ENCODE peak calls at places on chromosomes 3 and 15, in eight cellular contexts. B is endothelial cell of umbilical vein, D is HCT116, Z is GM12878, H is stomach, N is breast epithelium, U is transverse colon, C is spleen. R is an unnamed sample.

GRCh38 chr3:11306815-11307589 is 34.8 kb downstream of the ATG7 start:
- DNase-seq in U (no peak), N (no peak), C (no peak), H (no peak), D (no peak), Z (no peak), B (peak; percentile 71), R (no peak)

GRCh38 chr3:120848503-120848902 is 59.5 kb upstream of the STXBP5L start:
- DNase-seq in N (no peak), H (no peak), U (no peak), B (no peak), D (no peak), C (no peak), Z (no peak), R (no peak)

GRCh38 chr3:25471081-25471768 is 43.2 kb downstream of the RARB start:
- DNase-seq in U (no peak), C (no peak), D (no peak), B (peak; percentile 46), Z (no peak), N (no peak), H (no peak), R (no peak)

GRCh38 chr15:74988007-74988800 is 7.2 kb upstream of the SCAMP5 start:
- DNase-seq in H (peak; percentile 49), D (peak; percentile 41), Z (no peak), C (peak; percentile 71), N (no peak), U (peak; percentile 65), B (peak; percentile 53), R (no peak)

GRCh38 chr15:59952960-59953359 is 51.2 kb upstream of the FOXB1 start:
- DNase-seq in N (no peak), U (no peak), H (no peak), D (no peak), Z (no peak), C (no peak), B (no peak), R (no peak)

GRCh38 chr3:100709840-100710235 is 544 bp downstream of the TFG start:
- DNase-seq in B (no peak), Z (no peak), N (no peak), C (peak; percentile 90), H (no peak), D (no peak), U (peak; percentile 39), R (no peak)

GRCh38 chr15:95558916-95559315 is 771.6 kb upstream of the NR2F2 start:
- DNase-seq in C (no peak), B (no peak), H (no peak), N (no peak), Z (no peak), D (no peak), U (no peak), R (no peak)

GRCh38 chr3:44870375-44871061 is 3.9 kb upstream of the TGM4 start:
- DNase-seq in D (no peak), U (peak; percentile 60), C (no peak), B (no peak), H (peak; percentile 88), Z (no peak), N (no peak), R (no peak)

GRCh38 chr3:156478931-156479330 is 76.0 kb downstream of the SSR3 start:
- DNase-seq in N (no peak), D (no peak), U (no peak), C (no peak), Z (no peak), B (no peak), H (no peak), R (no peak)

GRCh38 chr15:92763459-92763858 is 107.9 kb upstream of the FAM174B start:
- DNase-seq in C (no peak), N (no peak), U (no peak), D (no peak), B (no peak), Z (no peak), H (no peak), R (no peak)

GRCh38 chr15:88897456-88898194 is 2.3 kb upstream of the HAPLN3 start:
- DNase-seq in N (peak; percentile 89), Z (no peak), H (peak; percentile 89), D (no peak), B (peak; percentile 84), U (peak; percentile 85), C (peak; percentile 94), R (no peak)

GRCh38 chr15:62896380-62896866 is 146.1 kb upstream of the TPM1 start:
- DNase-seq in C (no peak), D (peak; percentile 67), N (no peak), U (no peak), B (no peak), Z (no peak), H (no peak), R (no peak)

GRCh38 chr15:74725241-74725774 is at the start of gene CYP1A1:
- DNase-seq in C (no peak), U (peak; percentile 56), H (peak; percentile 61), Z (no peak), N (no peak), D (no peak), B (no peak), R (no peak)

GRCh38 chr15:32691316-32692032 is 26.3 kb upstream of the GREM1 start:
- DNase-seq in Z (no peak), H (no peak), B (no peak), N (no peak), U (no peak), D (no peak), C (no peak), R (no peak)

GRCh38 chr3:60461199-60461598 is 790.1 kb downstream of the FHIT start:
- DNase-seq in U (no peak), H (no peak), D (no peak), C (no peak), N (no peak), Z (no peak), B (no peak), R (no peak)

GRCh38 chr3:56453027-56453426 is 15.2 kb downstream of the ERC2 start:
- DNase-seq in H (no peak), B (no peak), D (no peak), Z (no peak), N (no peak), C (no peak), U (no peak), R (no peak)

GRCh38 chr3:177468331-177468730 is 271.0 kb upstream of the TBL1XR1 start:
- DNase-seq in N (no peak), D (no peak), H (no peak), U (no peak), C (no peak), Z (no peak), B (no peak), R (no peak)

GRCh38 chr3:183988216-183988790 is 29.4 kb downstream of the ABCC5 start:
- DNase-seq in N (no peak), U (no peak), H (no peak), D (no peak), C (no peak), Z (no peak), B (no peak), R (no peak)

GRCh38 chr3:78969483-78969882 is 798.3 kb downstream of the ROBO1 start:
- DNase-seq in Z (no peak), N (no peak), U (no peak), D (no peak), C (no peak), H (no peak), B (no peak), R (no peak)

GRCh38 chr3:193843447-193844301 is 250.7 kb downstream of the OPA1 start:
- DNase-seq in U (peak; percentile 65), Z (peak; percentile 36), D (no peak), C (no peak), B (no peak), H (peak; percentile 71), N (no peak), R (no peak)
- TF ChIP-seq POLR2AphosphoS5 in U (no peak), Z (no peak), D (no peak), C (no peak), B (no peak), H (peak; percentile 62), N (no peak), R (no peak)

DNA sequence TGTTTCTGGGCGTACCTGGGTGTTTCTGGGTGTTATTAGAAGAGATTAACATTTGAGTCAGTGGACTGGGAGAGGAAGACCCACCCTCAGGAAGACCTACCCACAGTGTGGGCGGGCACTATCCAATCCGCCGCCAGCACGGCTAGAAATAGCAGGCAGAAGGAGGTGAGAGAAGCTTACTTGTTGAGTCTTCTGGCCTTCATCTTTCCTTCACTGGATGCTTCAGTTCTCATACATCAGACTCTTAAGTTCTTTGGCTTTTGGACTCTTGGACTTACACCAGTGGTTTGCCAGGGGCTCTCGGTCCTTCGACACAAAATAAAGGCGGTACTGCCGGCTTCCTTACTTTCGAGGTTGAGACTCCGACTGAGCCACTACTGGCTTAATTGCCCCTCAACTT is 654.6 kb upstream of the CADM2 start:
- DNase-seq in Z (no peak), B (no peak), H (no peak), U (no peak), D (no peak), C (no peak), N (no peak), R (no peak)
- H3K4me3 ChIP-seq in Z (no peak overlapping the region), B (no peak overlapping the region), H (no peak overlapping the region), U (no peak overlapping the region), D (no peak overlapping the region), C (no peak overlapping the region), N (no peak overlapping the region), R (no peak overlapping the region)

GRCh38 chr15:22902578-22902977 is 64.1 kb downstream of the NIPA2 start:
- DNase-seq in U (no peak), N (no peak), Z (no peak), H (no peak), C (peak; percentile 60), B (no peak), D (no peak), R (no peak)
- TF ChIP-seq CTCF in U (no peak), N (no peak), Z (no peak), H (no peak), C (no peak), B (no peak), D (no peak), R (no peak)

GRCh38 chr3:16150285-16150684 is 24.2 kb upstream of the GALNT15 start:
- DNase-seq in U (no peak), H (no peak), N (no peak), B (no peak), D (no peak), Z (no peak), C (no peak), R (no peak)

GRCh38 chr3:16148783-16149182 is 25.7 kb upstream of the GALNT15 start:
- DNase-seq in C (no peak), Z (no peak), H (peak; percentile 33), B (peak; percentile 95), N (peak; percentile 73), U (peak; percentile 65), D (no peak), R (no peak)

GRCh38 chr3:16147226-16147625 is 27.3 kb upstream of the GALNT15 start:
- DNase-seq in Z (no peak), B (no peak), C (no peak), H (no peak), D (no peak), U (no peak), N (no peak), R (no peak)

GRCh38 chr3:16148213-16148612 is 26.3 kb upstream of the GALNT15 start:
- DNase-seq in B (no peak), Z (no peak), D (no peak), N (no peak), C (no peak), U (no peak), H (no peak), R (no peak)

DNA sequence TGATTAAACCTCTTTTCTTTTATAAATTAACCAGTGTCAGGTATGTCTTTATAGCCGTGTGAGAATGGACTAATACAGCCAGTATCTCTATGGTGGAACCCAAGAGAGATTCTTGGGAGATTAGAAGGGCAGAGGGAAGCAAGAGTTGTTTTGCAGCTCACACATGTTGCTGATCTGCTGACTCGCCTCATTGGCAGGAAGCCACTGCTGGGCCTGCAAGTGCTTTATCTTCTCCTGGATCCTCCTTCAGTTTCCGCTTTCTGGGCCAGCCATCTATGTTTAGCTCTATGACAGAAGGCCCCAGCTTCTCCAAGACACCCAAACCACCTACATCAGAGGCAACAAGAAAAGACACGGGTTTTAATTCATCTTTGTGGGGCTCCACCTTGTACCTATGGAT is 23.4 kb upstream of the GALNT15 start:
- DNase-seq in N (peak; percentile 29), B (peak; percentile 36), C (no peak), H (no peak), D (no peak), U (peak; percentile 38), Z (no peak), R (no peak)
- TF ChIP-seq POLR2AphosphoS5 in N (no peak), B (no peak), C (no peak), H (no peak), D (no peak), U (no peak), Z (no peak), R (no peak)

R was measured in Panc1.